ENCODE peak calls at places on chromosomes 12 and 14, in seven cellular contexts. D, Q, K, M, S, T and X are unnamed samples.

GRCh38 chr12:124869011-124869665 is 5.5 kb upstream of the SCARB1 start:
- DNase-seq in D (no peak), Q (no peak), K (no peak), M (no peak), S (no peak), T (no peak), X (no peak)

GRCh38 chr14:69661194-69661537 is 49.8 kb downstream of the SUSD6 start:
- DNase-seq in D (no peak), Q (no peak), K (no peak), M (no peak), S (no peak), T (no peak), X (no peak)

GRCh38 chr14:54133896-54134295 is 177.3 kb upstream of the BMP4 start:
- DNase-seq in D (no peak), Q (no peak), K (no peak), M (no peak), S (no peak), T (no peak), X (no peak)

GRCh38 chr12:10867381-10867780 is 16.7 kb downstream of the PRH1 start:
- DNase-seq in D (no peak), Q (no peak), K (no peak), M (no peak), S (no peak), T (no peak), X (no peak)

GRCh38 chr14:99794156-99794780 is 1.1 kb downstream of the EML1 start:
- DNase-seq in D (no peak), Q (no peak), K (no peak), M (no peak), S (no peak), T (no peak), X (no peak)

GRCh38 chr14:90583916-90584605 is 187.2 kb downstream of the CALM1 start:
- DNase-seq in D (no peak), Q (no peak), K (no peak), M (no peak), S (no peak), T (no peak), X (no peak)

GRCh38 chr14:99252940-99253868 is 18.8 kb downstream of the BCL11B start:
- DNase-seq in D (no peak), Q (no peak), K (no peak), M (no peak), S (no peak), T (no peak), X (no peak)

GRCh38 chr12:53090559-53090958 is 6.9 kb upstream of the IGFBP6 start:
- DNase-seq in D (no peak), Q (no peak), K (no peak), M (no peak), S (no peak), T (no peak), X (no peak)

GRCh38 chr12:23556661-23557060 is 392.8 kb downstream of the SOX5 start:
- DNase-seq in D (no peak), Q (no peak), K (no peak), M (no peak), S (no peak), T (no peak), X (no peak)

GRCh38 chr12:6866920-6867406 is 368 bp upstream of the TPI1 start:
- DNase-seq in D (no peak), Q (no peak), K (no peak), M (no peak), S (peak), T (no peak), X (peak)

GRCh38 chr14:64730681-64731080 is 26.5 kb downstream of the PLEKHG3 start:
- DNase-seq in D (no peak), Q (no peak), K (no peak), M (no peak), S (no peak), T (no peak), X (no peak)

GRCh38 chr12:5003025-5003666 is 40.5 kb upstream of the KCNA5 start:
- DNase-seq in D (peak), Q (peak), K (peak), M (peak), S (no peak), T (peak), X (peak)

GRCh38 chr12:123633379-123634141 is at the start of the genes EIF2B1 and GTF2H3:
- DNase-seq in D (peak), Q (peak), K (peak), M (peak), S (peak), T (peak), X (peak)
- TF ChIP-seq CTCF in D (no peak), Q (no peak), K (no peak), M (no peak), S (no peak), T (no peak), X (no peak)

DNA sequence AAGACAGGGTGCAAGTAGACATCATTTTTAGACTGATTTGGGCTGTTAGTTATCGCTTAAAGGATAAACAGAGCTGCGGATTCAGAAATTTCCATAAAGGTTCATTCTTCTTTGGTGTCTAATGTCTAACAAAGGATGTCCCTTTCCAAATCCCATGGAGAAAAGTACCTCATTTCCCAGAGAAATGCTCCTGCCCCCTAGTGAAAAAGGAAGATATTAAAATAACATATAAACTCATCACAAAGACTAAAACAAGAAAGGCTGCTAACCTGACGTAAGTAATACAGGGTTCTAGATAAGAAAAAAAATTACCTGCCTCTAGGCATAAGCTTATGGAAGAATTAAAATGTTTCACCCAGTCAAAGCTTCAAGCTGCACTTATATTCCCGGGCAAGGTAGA is 22.8 kb downstream of the ARMH4 start:
- DNase-seq in D (no peak), Q (no peak), K (no peak), M (no peak), S (no peak), T (no peak), X (no peak)
- TF ChIP-seq CTCF in D (no peak), Q (no peak), K (peak), M (no peak), S (no peak), T (no peak), X (no peak)

DNA sequence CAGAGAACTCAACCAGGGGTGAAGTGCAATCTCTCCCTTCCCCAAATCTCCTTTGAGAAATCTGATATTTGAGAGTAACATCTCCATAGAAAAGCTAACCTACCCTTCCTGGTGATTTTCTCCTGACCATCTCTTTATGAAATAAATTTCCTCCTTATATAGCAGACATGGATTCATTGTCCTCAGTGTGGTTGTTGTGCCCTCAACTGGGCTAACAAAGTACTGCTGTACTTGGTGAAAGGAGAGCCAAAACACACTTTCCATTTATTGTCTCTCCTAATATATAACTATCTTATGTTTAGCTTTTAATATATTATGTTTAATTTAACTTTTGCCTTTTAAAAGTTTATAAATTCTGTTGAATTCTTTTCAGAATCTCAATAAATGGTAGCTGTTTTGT is 65.1 kb upstream of the SLCO1B1 start:
- DNase-seq in D (no peak), Q (no peak), K (no peak), M (no peak), S (no peak), T (no peak), X (no peak)
- TF ChIP-seq CTCF in D (peak), Q (peak), K (peak), M (no peak), S (no peak), T (no peak), X (peak)

GRCh38 chr12:50187084-50187900 is 20.1 kb upstream of the CERS5 start:
- DNase-seq in D (no peak), Q (no peak), K (no peak), M (peak), S (no peak), T (no peak), X (peak)
- TF ChIP-seq CTCF in D (no peak), Q (no peak), K (no peak), M (no peak), S (no peak), T (no peak), X (no peak)